ENCODE peak calls at places on chromosomes 5 and 9, in ten cellular contexts. C, A, K, I, R, S, D, V, B and H are unnamed samples.

GRCh38 chr5:116938488-116938887 is 363.9 kb upstream of the SEMA6A start:
- DNase-seq in D (no peak), B (peak), V (no peak), A (no peak), C (no peak), I (no peak), K (no peak), S (no peak), R (no peak), H (no peak)

GRCh38 chr5:178546675-178547033 is 43.5 kb downstream of the COL23A1 start:
- DNase-seq in R (no peak), B (no peak), D (no peak), A (no peak), K (no peak), C (no peak), S (no peak), V (no peak), I (no peak), H (no peak)

GRCh38 chr5:33558489-33558888 is 117.7 kb downstream of the TARS1 start:
- DNase-seq in C (no peak), A (no peak), V (no peak), S (no peak), R (peak), I (no peak), D (no peak), K (no peak), B (no peak), H (no peak)

GRCh38 chr5:106094128-106094726 is 1576.5 kb downstream of the EFNA5 start:
- DNase-seq in B (no peak), A (no peak), R (peak), I (no peak), C (peak), V (no peak), S (peak), K (peak), D (no peak), H (no peak)

GRCh38 chr5:97986069-97986468 is 787.4 kb upstream of the RGMB start:
- DNase-seq in A (no peak), B (no peak), C (peak), K (no peak), R (peak), I (no peak), S (no peak), D (no peak), V (no peak), H (no peak)

GRCh38 chr9:136426787-136427186 is 12.9 kb downstream of the INPP5E start:
- DNase-seq in A (no peak), C (no peak), I (no peak), K (no peak), R (no peak), V (no peak), S (no peak), D (no peak), B (no peak), H (no peak)

GRCh38 chr5:61082516-61083280 is 79.6 kb downstream of the SMIM15 start:
- DNase-seq in A (no peak), K (no peak), R (peak), I (no peak), S (no peak), V (no peak), B (no peak), D (no peak), C (peak), H (no peak)

GRCh38 chr5:112687306-112687705 is 50.4 kb upstream of the APC start:
- DNase-seq in D (no peak), C (no peak), R (no peak), I (no peak), B (no peak), A (no peak), V (no peak), S (no peak), K (no peak), H (no peak)

GRCh38 chr9:3516667-3517330 is 9.0 kb downstream of the RFX3 start:
- DNase-seq in S (no peak), I (no peak), V (no peak), A (no peak), K (no peak), B (no peak), D (no peak), C (no peak), R (no peak), H (no peak)

GRCh38 chr5:68540798-68541590 is 325.4 kb downstream of the PIK3R1 start:
- DNase-seq in S (no peak), B (no peak), R (no peak), A (no peak), K (no peak), D (no peak), C (no peak), V (no peak), I (no peak), H (no peak)

GRCh38 chr9:7656648-7657047 is 142.9 kb downstream of the DMAC1 start:
- DNase-seq in A (no peak), S (no peak), D (peak), I (no peak), C (peak), B (no peak), R (no peak), K (no peak), V (no peak), H (peak)

GRCh38 chr9:126677188-126678084 is 63.7 kb downstream of the LMX1B start:
- DNase-seq in A (no peak), S (no peak), D (no peak), V (no peak), B (no peak), R (no peak), I (no peak), K (no peak), C (no peak), H (no peak)

GRCh38 chr9:36436909-36437308 is 36.8 kb upstream of the RNF38 start:
- DNase-seq in V (no peak), I (no peak), R (no peak), C (no peak), B (no peak), D (no peak), K (no peak), A (no peak), S (no peak), H (no peak)

GRCh38 chr5:164332349-164333196 is 827.2 kb downstream of the MAT2B start:
- DNase-seq in B (no peak), D (no peak), S (no peak), V (no peak), C (no peak), K (no peak), A (no peak), I (no peak), R (no peak), H (no peak)

GRCh38 chr5:151230048-151230680 is 6.3 kb upstream of the CCDC69 start:
- DNase-seq in V (no peak), R (no peak), K (no peak), D (no peak), S (no peak), A (no peak), C (no peak), B (no peak), I (no peak), H (no peak)

GRCh38 chr9:130772185-130772584 is 62.9 kb upstream of the ABL1 start:
- DNase-seq in I (no peak), D (no peak), B (no peak), K (no peak), R (no peak), V (no peak), C (no peak), S (no peak), A (no peak), H (no peak)

GRCh38 chr5:40681351-40682311 is 1.9 kb downstream of the PTGER4 start:
- DNase-seq in V (peak), K (no peak), R (no peak), B (no peak), C (peak), I (no peak), S (no peak), D (peak), A (no peak), H (no peak)

GRCh38 chr5:149937610-149938009 is 7.0 kb downstream of the PDE6A start:
- DNase-seq in C (peak), S (no peak), R (no peak), B (no peak), K (peak), A (no peak), D (no peak), I (no peak), V (no peak), H (no peak)

GRCh38 chr5:113140837-113141661 is 164.5 kb downstream of the DCP2 start:
- DNase-seq in C (peak), V (no peak), K (no peak), A (no peak), B (no peak), I (no peak), S (peak), D (no peak), R (peak), H (no peak)

GRCh38 chr5:59293700-59294099 is 599.8 kb downstream of the PDE4D start:
- DNase-seq in B (no peak), D (no peak), C (no peak), S (no peak), K (no peak), I (no peak), R (no peak), V (no peak), A (no peak), H (no peak)

GRCh38 chr5:178827636-178828035 is 32.1 kb upstream of the ZNF354B start:
- DNase-seq in S (no peak), I (no peak), K (no peak), A (no peak), B (no peak), V (no peak), D (no peak), R (no peak), C (no peak), H (no peak)

GRCh38 chr5:34496258-34496657 is 159.9 kb upstream of the RAI14 start:
- DNase-seq in V (no peak), S (no peak), D (no peak), A (no peak), R (no peak), C (no peak), I (no peak), B (no peak), K (no peak), H (no peak)